ENCODE peak calls at places on chromosome 13, in four cellular contexts. X is stomach, Q is right atrium auricular region, J is tibial nerve. R is an unnamed sample.

GRCh38 chr13:66506979-66507378 is 723.2 kb downstream of the PCDH9 start:
- DNase-seq in X (no peak), Q (no peak), J (no peak), R (no peak)

GRCh38 chr13:41402695-41403511 is 54.4 kb upstream of the RGCC start:
- DNase-seq in X (no peak), Q (no peak), J (no peak), R (peak)

GRCh38 chr13:106318941-106319411 is 216.5 kb downstream of the EFNB2 start:
- DNase-seq in X (no peak), Q (no peak), J (no peak), R (no peak)

GRCh38 chr13:77114271-77114670 is 87.3 kb upstream of the FBXL3 start:
- DNase-seq in X (no peak), Q (no peak), J (no peak), R (no peak)

GRCh38 chr13:113632706-113633484 is 25.1 kb downstream of the ATP4B start:
- DNase-seq in X (no peak), Q (no peak), J (no peak), R (no peak)

GRCh38 chr13:99758465-99759162 is 213.0 kb downstream of the ZIC5 start:
- DNase-seq in X (no peak), Q (no peak), J (no peak), R (no peak)

GRCh38 chr13:98843482-98843877 is 91.0 kb upstream of the SLC15A1 start:
- DNase-seq in X (no peak), Q (no peak), J (no peak), R (no peak)

GRCh38 chr13:113275387-113275786 is 21.7 kb upstream of the LAMP1 start:
- DNase-seq in X (peak), Q (no peak), J (no peak), R (no peak)

GRCh38 chr13:31437975-31438374 is 238.2 kb downstream of the B3GLCT start:
- DNase-seq in X (no peak), Q (no peak), J (no peak), R (no peak)

DNA sequence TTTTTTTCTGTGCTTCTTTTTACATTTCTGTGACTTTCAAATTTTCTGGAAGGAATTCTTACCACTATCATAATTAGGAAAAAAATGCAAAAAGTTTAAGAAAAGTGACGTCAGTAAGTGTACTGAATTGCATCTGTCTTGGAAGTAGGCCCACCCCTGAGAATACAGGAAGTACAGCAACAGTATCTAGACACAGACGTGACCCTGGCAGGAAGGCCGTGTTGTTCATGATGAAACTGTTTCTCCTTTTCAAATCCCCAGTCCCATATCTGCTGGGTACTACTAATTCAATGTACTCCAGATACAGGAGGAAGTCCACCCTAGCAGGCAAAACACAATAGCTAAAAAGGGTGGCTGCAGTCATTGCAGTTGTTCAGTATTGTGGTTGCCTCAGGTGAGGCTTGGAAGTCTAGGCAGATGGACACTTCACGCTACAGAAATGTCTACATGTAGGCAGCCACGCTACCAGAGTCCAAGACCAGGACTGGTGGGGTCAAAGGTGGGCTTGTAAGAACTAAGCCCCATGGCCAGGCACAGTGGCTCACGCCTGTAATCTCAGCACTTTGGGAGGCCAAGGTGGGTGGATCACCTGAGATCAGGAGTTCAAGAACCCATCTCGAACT is 49.6 kb upstream of the MED4 start:
- DNase-seq in X (no peak), Q (peak), J (no peak), R (no peak)
- TF ChIP-seq CTCF in X (no peak), Q (no peak), J (no peak), R (no peak)

DNA sequence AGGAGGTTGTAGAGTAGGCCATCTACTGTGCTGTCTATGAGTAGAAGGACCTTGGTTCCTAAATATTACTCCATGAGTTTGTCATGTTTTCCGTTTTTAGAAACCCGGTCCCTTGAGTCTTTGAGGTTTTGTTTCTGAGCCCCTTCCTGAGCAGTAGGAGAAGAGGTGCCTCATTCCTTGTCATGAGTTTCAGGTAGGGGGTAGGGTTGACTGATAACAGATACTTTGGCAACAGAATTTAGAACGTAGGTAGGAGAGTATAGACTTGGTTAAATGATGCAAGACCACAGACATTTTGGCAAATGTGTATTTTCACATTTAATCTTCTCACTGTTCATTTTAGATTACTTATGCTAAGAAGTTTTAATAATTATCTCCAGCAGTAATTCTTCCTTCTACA is 24.6 kb downstream of the LMO7 start:
- DNase-seq in X (no peak), Q (no peak), J (no peak), R (no peak)
- TF ChIP-seq CTCF in X (no peak), Q (no peak), J (no peak), R (no peak)

DNA sequence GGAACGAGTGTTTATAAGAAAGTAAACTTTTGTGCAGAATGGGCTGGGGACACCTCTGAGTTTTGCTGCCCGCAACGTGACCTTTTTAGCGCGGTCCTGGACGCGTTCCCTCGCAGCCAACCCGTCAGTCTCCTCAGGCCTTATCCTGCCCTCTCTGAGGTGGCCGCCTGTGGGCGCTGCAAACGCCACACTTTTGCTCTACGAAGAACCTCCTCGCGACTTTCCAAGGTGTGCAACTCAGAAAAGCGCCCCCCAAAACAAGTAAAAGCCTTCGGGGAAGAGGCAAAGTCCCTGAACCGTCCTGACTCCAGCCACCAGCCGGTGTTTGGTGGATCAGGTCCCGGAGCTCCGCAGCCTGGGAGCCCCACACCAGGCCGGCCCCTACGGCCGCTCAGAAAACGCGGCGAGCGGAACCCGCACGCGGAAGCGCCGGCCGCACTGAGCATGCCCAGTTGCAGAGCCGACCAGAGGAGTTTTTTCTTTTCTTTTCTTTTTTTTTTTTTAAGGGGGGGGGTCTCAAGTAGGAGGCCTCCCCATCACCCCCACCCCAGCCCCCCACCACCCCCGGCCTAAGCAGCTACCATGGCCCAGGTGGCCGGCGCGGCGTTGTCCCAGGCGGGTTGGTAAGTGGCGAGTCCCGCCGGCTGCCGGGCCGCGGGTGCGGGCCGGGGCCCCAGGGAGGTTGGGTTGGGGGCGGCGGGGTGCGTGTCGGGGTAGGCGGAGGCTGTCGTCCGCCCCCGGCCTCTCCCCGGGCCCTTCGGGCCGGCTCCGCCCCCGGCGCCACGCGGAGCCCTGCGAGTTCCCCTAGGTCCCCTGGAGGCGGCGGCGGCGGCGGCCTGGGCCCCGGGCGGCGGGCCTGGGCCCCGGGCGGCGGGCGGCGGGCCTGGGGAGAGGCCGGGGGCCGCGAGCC is at the start of gene TDRD3:
- DNase-seq in X (peak), Q (peak), J (peak), R (peak)
- TF ChIP-seq CTCF in X (peak), Q (peak), J (peak), R (peak)

GRCh38 chr13:62293081-62293480 is 877.4 kb upstream of the PCDH20 start:
- DNase-seq in X (no peak), Q (no peak), J (no peak), R (no peak)

GRCh38 chr13:62296812-62297211 is 881.2 kb upstream of the PCDH20 start:
- DNase-seq in X (no peak), Q (no peak), J (no peak), R (no peak)

GRCh38 chr13:62300021-62300420 is 884.4 kb upstream of the PCDH20 start:
- DNase-seq in X (no peak), Q (no peak), J (no peak), R (no peak)

GRCh38 chr13:62290542-62290941 is 874.9 kb upstream of the PCDH20 start:
- DNase-seq in X (no peak), Q (no peak), J (no peak), R (no peak)

GRCh38 chr13:62294210-62294609 is 878.6 kb upstream of the PCDH20 start:
- DNase-seq in X (no peak), Q (no peak), J (no peak), R (no peak)
- TF ChIP-seq CTCF in X (no peak), Q (no peak), J (no peak), R (no peak)